ENCODE peak calls at places on chromosomes 13 and 19, in eight cellular contexts. M is aorta; U is neural progenitor cell; O is heart right ventricle; B is Karpas-422; N is CD4-positive, alpha-beta memory T cell; Q is lower lobe of right lung; X is CD8-positive, alpha-beta memory T cell. L is an unnamed sample.

GRCh38 chr13:65597839-65598818 is 1632.0 kb downstream of the PCDH9 start:
- DNase-seq in X (no peak), M (no peak), B (no peak), U (peak; percentile 4), O (no peak), N (no peak), Q (no peak), L (no peak)

GRCh38 chr19:13803038-13803437 is 7.8 kb downstream of the ZSWIM4 start:
- DNase-seq in B (no peak), U (no peak), Q (peak; percentile 76), X (no peak), N (no peak), M (no peak), O (no peak), L (no peak)

GRCh38 chr19:12052571-12053169 is at the start of gene ZNF878:
- DNase-seq in N (peak; percentile 13), U (peak; percentile 99), M (peak; percentile 94), B (peak; percentile 95), X (peak; percentile 38), Q (peak; percentile 93), O (peak; percentile 91), L (peak; percentile 95)

GRCh38 chr13:95275322-95276118 is 25.7 kb downstream of the ABCC4 start:
- DNase-seq in M (no peak), U (no peak), B (no peak), Q (no peak), X (no peak), O (no peak), N (no peak), L (no peak)

GRCh38 chr13:35107535-35107934 is 165.5 kb downstream of the NBEA start:
- DNase-seq in Q (no peak), U (no peak), B (no peak), M (no peak), N (no peak), X (no peak), O (no peak), L (no peak)

GRCh38 chr13:87080100-87080779 is 590.9 kb upstream of the SLITRK5 start:
- DNase-seq in N (no peak), B (no peak), U (no peak), Q (no peak), O (no peak), X (no peak), M (no peak), L (peak; percentile 28)

GRCh38 chr19:39908803-39909202 is 25.6 kb downstream of the FCGBP start:
- DNase-seq in U (no peak), M (no peak), O (no peak), N (no peak), Q (no peak), X (no peak), B (no peak), L (no peak)

GRCh38 chr13:23319915-23320224 is 113.6 kb downstream of the SACS start:
- DNase-seq in O (no peak), Q (no peak), B (peak; percentile 29), U (no peak), M (no peak), N (no peak), X (no peak), L (no peak)

GRCh38 chr13:75636339-75637095 is 387 bp downstream of the LMO7 start:
- DNase-seq in Q (peak; percentile 65), U (peak; percentile 61), O (peak; percentile 9), B (peak; percentile 79), X (peak; percentile 36), M (peak; percentile 58), N (peak; percentile 65), L (peak; percentile 19)

GRCh38 chr19:38319421-38320258 is at the start of gene KCNK6:
- DNase-seq in Q (peak; percentile 73), B (no peak), O (peak; percentile 56), X (peak; percentile 50), N (peak; percentile 37), U (peak; percentile 78), M (peak; percentile 73), L (peak; percentile 85)

GRCh38 chr19:47658431-47659383 is 49.8 kb downstream of the BICRA start:
- DNase-seq in B (no peak), X (no peak), U (no peak), O (no peak), M (no peak), N (no peak), Q (peak; percentile 30), L (peak; percentile 30)

GRCh38 chr19:2122251-2122650 is 25.5 kb downstream of the IZUMO4 start:
- DNase-seq in U (no peak), N (no peak), M (no peak), B (no peak), X (no peak), Q (no peak), O (no peak), L (no peak)

GRCh38 chr19:38455031-38455430 is 21.5 kb downstream of the RYR1 start:
- DNase-seq in B (peak; percentile 64), M (no peak), X (no peak), O (no peak), Q (no peak), N (no peak), U (peak; percentile 83), L (no peak)

GRCh38 chr13:35732565-35732964 is 256.1 kb upstream of the MAB21L1 start:
- DNase-seq in X (no peak), B (no peak), U (no peak), N (no peak), Q (no peak), M (no peak), O (peak; percentile 29), L (no peak)

GRCh38 chr13:29883941-29884518 is 33.6 kb upstream of the UBL3 start:
- DNase-seq in O (no peak), M (no peak), Q (no peak), N (no peak), B (no peak), X (no peak), U (no peak), L (no peak)

GRCh38 chr13:99624936-99625540 is 123.8 kb downstream of the TM9SF2 start:
- DNase-seq in N (no peak), M (no peak), X (no peak), U (peak; percentile 61), B (no peak), Q (no peak), O (no peak), L (no peak)

GRCh38 chr13:46170268-46170667 is 11.7 kb downstream of the LCP1 start:
- DNase-seq in U (no peak), M (no peak), X (peak; percentile 26), N (no peak), O (no peak), B (no peak), Q (no peak), L (no peak)

DNA sequence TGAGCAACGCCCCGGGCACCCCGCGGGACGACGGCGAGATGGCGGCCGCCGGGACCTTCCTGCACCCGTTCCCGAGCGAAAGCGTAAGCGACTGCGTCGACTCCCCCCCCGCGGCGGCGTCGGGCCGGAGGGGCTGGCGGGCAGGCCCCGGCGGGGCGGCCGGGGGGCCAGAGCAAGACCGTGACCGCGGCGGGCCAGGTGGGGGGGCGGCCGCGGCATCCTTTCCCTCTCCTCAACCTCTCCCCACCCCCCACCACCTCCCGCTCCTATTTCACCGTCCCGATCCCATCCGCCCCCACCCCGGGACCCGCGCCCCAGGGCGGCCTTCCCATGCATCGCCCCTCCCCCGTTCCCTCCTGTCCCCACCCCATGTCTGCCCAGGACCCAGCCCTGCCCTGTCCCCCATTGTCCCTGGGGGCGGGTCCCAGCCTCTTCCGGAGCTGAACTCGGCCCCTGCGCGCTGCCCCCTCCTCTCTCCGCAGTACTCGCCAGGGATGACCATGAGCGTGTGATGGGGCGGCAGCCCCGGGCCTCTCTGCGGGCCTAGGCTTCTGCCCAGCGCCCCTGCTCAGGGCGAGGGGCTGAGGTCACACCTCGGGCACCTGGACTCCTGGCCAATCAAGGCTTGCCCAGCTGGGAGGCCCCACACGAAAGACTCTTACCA is 4.1 kb downstream of the ISYNA1 start:
- DNase-seq in N (no peak), B (no peak), X (no peak), U (peak; percentile 70), O (no peak), M (no peak), Q (no peak), L (peak; percentile 84)
- H3K4me3 ChIP-seq in N (no peak overlapping the region), B (peak overlapping the region; percentile 66), X (no peak overlapping the region), U (peak overlapping the region; percentile 43), O (peak overlapping the region; percentile 49), M (peak overlapping the region; percentile 11), Q (peak overlapping the region; percentile 50), L (peak overlapping the region; percentile 27)

GRCh38 chr19:36638862-36639510 is 27.7 kb downstream of the ZNF461 start:
- DNase-seq in X (no peak), Q (no peak), M (no peak), B (no peak), U (no peak), N (no peak), O (no peak), L (no peak)
- H3K9me3 ChIP-seq in X (peaks cover 59% of the 10 kb centered on the region), Q (peaks cover 100% of the 10 kb centered on the region), M (peaks cover 31% of the 10 kb centered on the region), B (peaks cover 60% of the 10 kb centered on the region), U (peaks cover 39% of the 10 kb centered on the region), N (peaks cover 70% of the 10 kb centered on the region), O (peaks cover 100% of the 10 kb centered on the region), L (peaks cover 26% of the 10 kb centered on the region)

GRCh38 chr19:3363841-3364500 is 2.4 kb upstream of the NFIC start:
- DNase-seq in B (no peak), X (no peak), U (no peak), Q (no peak), O (no peak), M (no peak), N (no peak), L (no peak)
- H3K27ac ChIP-seq in B (no peak overlapping the region), X (no peak overlapping the region), U (no peak overlapping the region), Q (no peak overlapping the region), O (no peak overlapping the region), M (no peak overlapping the region), N (no peak overlapping the region), L (no peak overlapping the region)

GRCh38 chr19:15829786-15830185 is 14.3 kb upstream of the OR10H1 start:
- DNase-seq in O (no peak), B (no peak), M (no peak), U (no peak), N (no peak), X (no peak), Q (no peak), L (no peak)

GRCh38 chr19:15825753-15826152 is 10.3 kb upstream of the OR10H1 start:
- DNase-seq in N (no peak), Q (no peak), U (no peak), O (no peak), X (no peak), M (no peak), B (no peak), L (no peak)

GRCh38 chr19:15828121-15828620 is 12.7 kb upstream of the OR10H1 start:
- DNase-seq in M (no peak), O (no peak), Q (no peak), X (no peak), N (no peak), U (no peak), B (no peak), L (no peak)

GRCh38 chr19:15831626-15832025 is 16.2 kb upstream of the OR10H1 start:
- DNase-seq in N (no peak), O (no peak), B (no peak), M (no peak), Q (no peak), X (no peak), U (no peak), L (no peak)

DNA sequence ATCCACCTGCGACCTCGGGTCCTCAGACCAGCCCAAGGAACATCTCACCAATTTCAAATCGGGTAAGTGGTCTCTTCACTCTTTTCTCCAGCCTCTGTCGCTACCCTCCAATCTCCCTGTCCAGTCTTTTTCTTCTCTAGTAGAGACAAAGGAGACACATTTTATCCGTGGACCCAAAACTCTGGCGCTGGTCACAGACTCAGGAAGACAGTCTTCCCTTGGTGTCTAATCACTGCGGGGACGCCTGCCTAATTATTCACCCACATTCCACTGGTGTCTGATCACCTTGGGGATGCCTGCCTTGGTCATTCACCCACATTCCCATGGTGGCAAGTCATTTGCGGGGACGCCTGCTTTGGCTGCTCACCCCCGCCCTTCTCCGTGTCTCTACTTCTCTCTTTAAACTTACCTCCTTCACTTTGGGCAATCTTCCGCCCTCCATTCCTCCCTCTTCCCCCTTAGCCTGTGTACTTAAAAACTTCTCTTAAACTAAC is 13.9 kb upstream of the OR10H1 start:
- DNase-seq in U (no peak), N (no peak), X (no peak), Q (no peak), M (no peak), B (no peak), O (no peak), L (no peak)
- H3K4me3 ChIP-seq in U (no peak overlapping the region), N (no peak overlapping the region), X (no peak overlapping the region), Q (no peak overlapping the region), M (no peak overlapping the region), B (no peak overlapping the region), O (no peak overlapping the region), L (no peak overlapping the region)